ENCODE peak calls at places on chromosomes 6 and 20, in ten cellular contexts. J is mammary epithelial cell, O is neural progenitor cell, S is H9, E is osteoblast, B is GM23338, Z is fibroblast of lung, R is HCT116, L is neuronal stem cell, G is MM.1S. A is an unnamed sample. For H3K4me1, the result is how much of the 10 kb centered on the place peaks cover.

GRCh38 chr20:64245746-64246595 is 9.6 kb upstream of the PCMTD2 start:
- DNase-seq in J (no peak), O (no peak), S (peak), E (peak), B (no peak), Z (no peak), R (no peak), L (no peak), G (no peak), A (no peak)

GRCh38 chr6:157036245-157036681 is 259.1 kb downstream of the ARID1B start:
- DNase-seq in J (peak), O (no peak), S (no peak), E (peak), B (peak), Z (peak), R (no peak), L (no peak), G (no peak), A (peak)

GRCh38 chr6:39074486-39074885 is 25.9 kb downstream of the GLP1R start:
- DNase-seq in J (no peak), O (no peak), S (peak), E (peak), B (peak), Z (no peak), R (no peak), L (no peak), G (no peak), A (no peak)

GRCh38 chr20:2374346-2375125 is 6.2 kb upstream of the TGM6 start:
- DNase-seq in J (no peak), O (no peak), S (no peak), E (peak), B (no peak), Z (no peak), R (no peak), L (no peak), G (no peak), A (no peak)

GRCh38 chr6:34234667-34235604 is 1.7 kb upstream of the HMGA1 start:
- DNase-seq in J (no peak), O (peak), S (peak), E (no peak), B (peak), Z (no peak), R (no peak), L (peak), G (no peak), A (peak)

GRCh38 chr20:51378171-51378928 is 164.2 kb downstream of the NFATC2 start:
- DNase-seq in J (no peak), O (peak), S (peak), E (no peak), B (peak), Z (no peak), R (no peak), L (no peak), G (no peak), A (no peak)

GRCh38 chr6:105428342-105428957 is 25.6 kb upstream of the PREP start:
- DNase-seq in J (peak), O (no peak), S (no peak), E (no peak), B (no peak), Z (peak), R (peak), L (no peak), G (no peak), A (peak)

GRCh38 chr6:55777461-55777860 is 97.9 kb downstream of the BMP5 start:
- DNase-seq in J (peak), O (no peak), S (no peak), E (no peak), B (no peak), Z (no peak), R (no peak), L (no peak), G (no peak), A (no peak)

GRCh38 chr6:149897855-149898744 is at the start of gene RAET1E:
- DNase-seq in J (no peak), O (peak), S (no peak), E (no peak), B (peak), Z (no peak), R (no peak), L (no peak), G (no peak), A (no peak)

GRCh38 chr20:62666736-62667529 is 24.6 kb downstream of the SLCO4A1 start:
- DNase-seq in J (peak), O (no peak), S (no peak), E (no peak), B (no peak), Z (no peak), R (no peak), L (no peak), G (no peak), A (peak)

GRCh38 chr6:153104220-153104619 is 26.9 kb downstream of the RGS17 start:
- DNase-seq in J (no peak), O (no peak), S (no peak), E (no peak), B (no peak), Z (peak), R (no peak), L (no peak), G (no peak), A (no peak)

GRCh38 chr6:121544691-121545090 is 109.2 kb downstream of the GJA1 start:
- DNase-seq in J (no peak), O (no peak), S (no peak), E (no peak), B (no peak), Z (peak), R (no peak), L (no peak), G (no peak), A (no peak)

GRCh38 chr6:41373919-41374617 is 38.7 kb downstream of the NCR2 start:
- DNase-seq in J (no peak), O (peak), S (peak), E (peak), B (peak), Z (peak), R (no peak), L (peak), G (no peak), A (no peak)

GRCh38 chr6:10510592-10511367 is 10.4 kb upstream of the GCNT2 start:
- DNase-seq in J (peak), O (peak), S (peak), E (no peak), B (peak), Z (peak), R (peak), L (peak), G (peak), A (peak)

GRCh38 chr6:41602864-41603608 is 35.2 kb upstream of the MDFI start:
- DNase-seq in J (peak), O (peak), S (peak), E (peak), B (peak), Z (peak), R (peak), L (peak), G (peak), A (peak)

GRCh38 chr20:49938173-49939163 is 2.3 kb downstream of the RNF114 start:
- DNase-seq in J (peak), O (no peak), S (no peak), E (peak), B (no peak), Z (peak), R (no peak), L (no peak), G (no peak), A (no peak)

GRCh38 chr6:107488875-107489635 is 862 bp upstream of the SOBP start:
- DNase-seq in J (peak), O (peak), S (peak), E (peak), B (peak), Z (no peak), R (no peak), L (no peak), G (no peak), A (no peak)

GRCh38 chr20:37670426-37670825 is 23.4 kb upstream of the CTNNBL1 start:
- DNase-seq in J (no peak), O (peak), S (no peak), E (peak), B (no peak), Z (peak), R (no peak), L (no peak), G (no peak), A (no peak)

GRCh38 chr20:32963176-32963575 is 41.1 kb downstream of the SUN5 start:
- DNase-seq in J (no peak), O (no peak), S (no peak), E (no peak), B (no peak), Z (no peak), R (no peak), L (no peak), G (no peak), A (no peak)

GRCh38 chr20:6045566-6045965 is 8.3 kb downstream of the LRRN4 start:
- DNase-seq in J (peak), O (no peak), S (no peak), E (peak), B (no peak), Z (peak), R (no peak), L (no peak), G (no peak), A (no peak)

DNA sequence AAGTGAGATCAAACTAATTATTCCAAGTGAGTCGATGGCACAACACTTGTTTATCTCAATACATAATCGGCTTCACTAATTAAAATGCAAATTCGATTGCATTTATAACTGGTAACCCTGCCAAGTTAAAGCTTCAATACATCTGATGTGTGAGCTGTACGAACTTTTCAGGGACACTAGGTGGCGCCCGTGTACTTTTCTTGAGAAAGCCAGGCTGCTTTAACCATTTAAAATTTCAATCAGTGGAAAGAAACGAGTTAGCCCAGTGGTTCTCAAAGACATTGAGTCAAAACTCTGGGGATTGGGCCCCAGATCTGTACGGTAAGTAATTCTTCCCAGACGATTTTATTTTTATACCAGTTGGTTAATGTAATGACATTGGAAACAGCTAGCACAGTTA is 102.7 kb downstream of the LAMP5 start:
- DNase-seq in J (peak), O (peak), S (peak), E (peak), B (peak), Z (peak), R (peak), L (peak), G (peak), A (peak)
- H2AFZ ChIP-seq in J (no peak), O (no peak), S (no peak), E (no peak), B (no peak), Z (no peak), R (peak), L (no peak), G (no peak), A (no peak)

GRCh38 chr20:31687777-31688176 is 34.9 kb downstream of the BCL2L1 start:
- DNase-seq in J (no peak), O (no peak), S (no peak), E (no peak), B (no peak), Z (no peak), R (no peak), L (no peak), G (no peak), A (no peak)
- H3K4me1 ChIP-seq in J (under half), O (under half), S (under half), E (under half), B (under half), Z (under half), R (under half), L (under half), G (half or more), A (under half)

GRCh38 chr6:162538643-162539064 is 188.9 kb downstream of the PRKN start:
- DNase-seq in J (no peak), O (no peak), S (no peak), E (no peak), B (no peak), Z (no peak), R (no peak), L (no peak), G (no peak), A (no peak)
- H3K4me2 ChIP-seq in J (no peak), O (no peak), S (no peak), E (no peak), B (no peak), Z (no peak), R (no peak), L (no peak), G (no peak), A (no peak)

GRCh38 chr6:35454843-35455110 is 2.6 kb downstream of the FANCE start:
- DNase-seq in J (no peak), O (no peak), S (no peak), E (no peak), B (no peak), Z (no peak), R (no peak), L (no peak), G (no peak), A (no peak)

GRCh38 chr6:35451354-35452185 is 568 bp upstream of the FANCE start:
- DNase-seq in J (no peak), O (no peak), S (no peak), E (peak), B (peak), Z (no peak), R (no peak), L (no peak), G (no peak), A (no peak)

GRCh38 chr6:35452186-35453090 is at the start of gene FANCE:
- DNase-seq in J (peak), O (peak), S (peak), E (peak), B (peak), Z (peak), R (peak), L (peak), G (peak), A (peak)

GRCh38 chr6:35449287-35449881 is 2.8 kb upstream of the FANCE start:
- DNase-seq in J (peak), O (peak), S (no peak), E (peak), B (peak), Z (peak), R (no peak), L (peak), G (peak), A (peak)

GRCh38 chr6:35453236-35453635 is 1.1 kb downstream of the FANCE start:
- DNase-seq in J (no peak), O (no peak), S (no peak), E (peak), B (no peak), Z (no peak), R (no peak), L (no peak), G (no peak), A (no peak)
- H2AFZ ChIP-seq in J (no peak), O (no peak), S (no peak), E (peak), B (no peak), Z (peak), R (no peak), L (no peak), G (no peak), A (peak)

GRCh38 chr6:159041181-159041580 is 3.6 kb downstream of the TAGAP start:
- DNase-seq in J (no peak), O (no peak), S (no peak), E (no peak), B (no peak), Z (no peak), R (no peak), L (no peak), G (no peak), A (no peak)
- H3K4me1 ChIP-seq in J (under half), O (under half), S (under half), E (under half), B (under half), Z (under half), R (under half), L (under half), G (under half), A (under half)

A was measured in PC-9.